ENCODE peak calls at places on chromosome 10, in six cellular contexts. V is lower leg skin, T is cardiac muscle cell, X is astrocyte of the spinal cord, M is lower lobe of right lung, Y is neural progenitor cell. D is an unnamed sample.

GRCh38 chr10:26914898-26915297 is 54.1 kb upstream of the ABI1 start:
- DNase-seq in V (no peak), T (no peak), X (no peak), M (no peak), Y (no peak), D (peak)

GRCh38 chr10:13882112-13882711 is 295.4 kb downstream of the PRPF18 start:
- DNase-seq in V (peak), T (peak), X (peak), M (peak), Y (peak), D (peak)

GRCh38 chr10:83617692-83618325 is 521.5 kb upstream of the GHITM start:
- DNase-seq in V (no peak), T (no peak), X (no peak), M (no peak), Y (no peak), D (no peak)

GRCh38 chr10:110857265-110858158 is 14.2 kb upstream of the PDCD4 start:
- DNase-seq in V (peak), T (peak), X (no peak), M (no peak), Y (no peak), D (no peak)

GRCh38 chr10:30606313-30606712 is 23.2 kb downstream of the LYZL2 start:
- DNase-seq in V (no peak), T (no peak), X (no peak), M (no peak), Y (no peak), D (no peak)

GRCh38 chr10:120372917-120373316 is 84.1 kb upstream of the PLPP4 start:
- DNase-seq in V (no peak), T (no peak), X (no peak), M (no peak), Y (no peak), D (no peak)

GRCh38 chr10:48526371-48526821 is 78.5 kb downstream of the ARHGAP22 start:
- DNase-seq in V (peak), T (peak), X (peak), M (no peak), Y (peak), D (peak)

GRCh38 chr10:29501692-29502091 is 133.1 kb downstream of the SVIL start:
- DNase-seq in V (no peak), T (peak), X (peak), M (no peak), Y (no peak), D (peak)

GRCh38 chr10:58322072-58322834 is 12.6 kb upstream of the UBE2D1 start:
- DNase-seq in V (no peak), T (peak), X (peak), M (no peak), Y (no peak), D (no peak)

GRCh38 chr10:44384601-44385422 is at the start of gene CXCL12:
- DNase-seq in V (peak), T (peak), X (peak), M (no peak), Y (peak), D (no peak)

GRCh38 chr10:4765428-4765827 is 60.6 kb upstream of the AKR1E2 start:
- DNase-seq in V (no peak), T (no peak), X (peak), M (no peak), Y (no peak), D (no peak)

GRCh38 chr10:61047788-61048560 is 104.0 kb upstream of the RHOBTB1 start:
- DNase-seq in V (no peak), T (no peak), X (no peak), M (no peak), Y (no peak), D (no peak)

GRCh38 chr10:71713135-71714040 is 6.2 kb downstream of the C10orf105 start:
- DNase-seq in V (peak), T (peak), X (peak), M (peak), Y (no peak), D (peak)
- TF ChIP-seq CTCF in V (no peak), T (peak), X (peak), M (no peak), Y (no peak), D (peak)

GRCh38 chr10:70256463-70256862 is 23.2 kb upstream of the PPA1 start:
- DNase-seq in V (no peak), T (no peak), X (no peak), M (no peak), Y (no peak), D (no peak)
- H3K4me3 ChIP-seq in V (no peak), T (no peak), X (no peak), M (no peak), Y (no peak), D (no peak)

DNA sequence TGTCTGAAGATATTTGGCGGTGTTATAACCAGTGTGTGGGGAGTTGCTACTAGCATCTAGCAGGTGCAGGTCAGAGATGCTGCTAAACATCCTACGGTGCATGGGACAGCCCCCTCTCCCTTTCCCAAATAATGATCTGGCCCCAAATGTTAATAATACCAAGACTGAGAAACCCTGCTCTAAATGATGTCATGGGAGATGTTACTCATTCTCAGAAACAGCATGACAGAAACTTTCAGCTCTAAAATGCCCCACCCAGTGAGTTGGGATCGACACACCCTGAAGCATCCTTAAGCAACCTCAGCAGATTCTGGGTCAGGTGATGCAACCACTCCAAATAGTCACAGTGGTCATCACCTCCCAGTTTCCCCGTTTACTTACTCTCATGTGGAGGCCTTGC is 108.8 kb upstream of the MPP7 start:
- DNase-seq in V (no peak), T (no peak), X (no peak), M (no peak), Y (no peak), D (no peak)
- TF ChIP-seq CTCF in V (no peak), T (no peak), X (no peak), M (no peak), Y (no peak), D (no peak)

DNA sequence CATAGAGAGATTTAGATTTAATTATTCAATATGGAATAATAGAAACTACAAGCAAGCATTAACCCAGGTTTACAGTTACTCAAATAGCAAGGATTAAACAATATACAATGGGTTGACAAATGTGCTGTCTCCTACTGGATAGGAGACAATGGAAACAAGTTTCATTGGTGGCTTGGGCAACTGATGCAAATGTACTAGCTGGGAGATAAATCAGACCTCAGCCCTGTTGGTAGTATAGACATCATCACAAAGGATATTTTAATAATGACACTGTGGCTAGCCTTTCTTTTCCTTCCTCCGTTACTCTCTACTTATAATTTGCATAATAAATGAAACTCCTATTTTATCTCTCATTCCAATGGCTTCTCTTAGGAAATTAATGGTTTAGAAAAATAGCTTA is 96.5 kb upstream of the DKK1 start:
- DNase-seq in V (no peak), T (no peak), X (no peak), M (no peak), Y (no peak), D (no peak)
- H3K4me3 ChIP-seq in V (no peak), T (no peak), X (no peak), M (no peak), Y (no peak), D (no peak)

GRCh38 chr10:124176309-124177179 is 83.1 kb upstream of the CHST15 start:
- DNase-seq in V (no peak), T (peak), X (peak), M (no peak), Y (no peak), D (no peak)

GRCh38 chr10:124175701-124176100 is 82.3 kb upstream of the CHST15 start:
- DNase-seq in V (peak), T (no peak), X (no peak), M (no peak), Y (no peak), D (no peak)

GRCh38 chr10:124174673-124175645 is 81.6 kb upstream of the CHST15 start:
- DNase-seq in V (peak), T (no peak), X (no peak), M (no peak), Y (no peak), D (no peak)

GRCh38 chr10:124179308-124180043 is 86.1 kb upstream of the CHST15 start:
- DNase-seq in V (peak), T (no peak), X (no peak), M (no peak), Y (no peak), D (no peak)

DNA sequence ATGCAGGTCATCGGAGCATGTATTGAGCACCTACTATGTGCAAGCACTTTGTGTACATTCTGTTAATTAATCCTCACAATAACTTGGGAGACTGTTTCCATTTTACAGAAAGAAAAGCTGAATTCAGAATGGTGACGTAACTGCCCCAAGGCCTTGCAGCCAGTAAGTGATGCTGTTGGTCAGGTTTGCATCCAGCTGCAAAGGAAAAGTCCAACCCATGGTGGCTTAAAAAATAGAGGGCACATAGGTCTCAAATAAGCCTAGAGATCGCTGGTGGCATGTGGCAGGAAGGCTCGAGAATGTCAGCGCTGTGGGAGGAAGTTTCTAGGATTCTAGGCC is 83.8 kb upstream of the CHST15 start:
- DNase-seq in V (no peak), T (no peak), X (no peak), M (no peak), Y (no peak), D (no peak)
- TF ChIP-seq CTCF in V (no peak), T (no peak), X (no peak), M (no peak), Y (no peak), D (no peak)

GRCh38 chr10:85696893-85697292 is 669.7 kb downstream of the GRID1 start:
- DNase-seq in V (no peak), T (no peak), X (no peak), M (no peak), Y (no peak), D (no peak)
- H3K4me3 ChIP-seq in V (no peak), T (no peak), X (no peak), M (no peak), Y (no peak), D (no peak)